ENCODE peak calls at places on chromosomes 11 and 22, in four cellular contexts. N is SK-N-SH, A is K562, S is HepG2. Y is an unnamed sample.

GRCh38 chr11:11534981-11535380 is 86.8 kb downstream of the GALNT18 start:
- DNase-seq in N (no peak), A (no peak), S (no peak), Y (no peak)

GRCh38 chr11:16126361-16126760 is 230.0 kb downstream of the SOX6 start:
- DNase-seq in N (peak), A (peak), S (peak), Y (no peak)

GRCh38 chr11:75525433-75526191 is at the start of gene GDPD5:
- DNase-seq in N (peak), A (peak), S (peak), Y (peak)

GRCh38 chr11:61693897-61694840 is 14.0 kb downstream of the DAGLA start:
- DNase-seq in N (no peak), A (no peak), S (peak), Y (no peak)

GRCh38 chr11:33344611-33345010 is 87.4 kb downstream of the HIPK3 start:
- DNase-seq in N (no peak), A (no peak), S (peak), Y (no peak)

GRCh38 chr11:18775492-18776292 is 15.9 kb downstream of the PTPN5 start:
- DNase-seq in N (peak), A (peak), S (peak), Y (peak)

GRCh38 chr22:50581950-50582561 is 593 bp downstream of the CHKB start:
- DNase-seq in N (no peak), A (no peak), S (no peak), Y (no peak)

GRCh38 chr11:102929966-102930365 is 25.6 kb downstream of the MMP13 start:
- DNase-seq in N (no peak), A (no peak), S (no peak), Y (no peak)

GRCh38 chr11:17991799-17992433 is 20.9 kb downstream of the SERGEF start:
- DNase-seq in N (peak), A (peak), S (peak), Y (peak)

GRCh38 chr22:17922925-17923898 is 101.1 kb downstream of the MICAL3 start:
- DNase-seq in N (no peak), A (no peak), S (no peak), Y (no peak)

GRCh38 chr11:78203184-78203583 is 14.5 kb downstream of the USP35 start:
- DNase-seq in N (no peak), A (no peak), S (no peak), Y (no peak)

GRCh38 chr11:119339581-119340334 is 925 bp downstream of the C1QTNF5 start:
- DNase-seq in N (peak), A (peak), S (peak), Y (peak)

GRCh38 chr11:73323464-73323863 is 15.4 kb downstream of the ARHGEF17 start:
- DNase-seq in N (peak), A (no peak), S (peak), Y (peak)

GRCh38 chr11:4672470-4672869 is 25.2 kb downstream of the OR51E2 start:
- DNase-seq in N (no peak), A (no peak), S (no peak), Y (no peak)

GRCh38 chr11:126456783-126457542 is 101.5 kb downstream of the ST3GAL4 start:
- DNase-seq in N (peak), A (no peak), S (no peak), Y (no peak)

GRCh38 chr11:118060081-118060661 is 16.7 kb upstream of the TMPRSS4 start:
- DNase-seq in N (no peak), A (no peak), S (no peak), Y (no peak)

GRCh38 chr11:34343153-34343552 is 14.7 kb downstream of the ABTB2 start:
- DNase-seq in N (no peak), A (no peak), S (no peak), Y (no peak)

GRCh38 chr11:70060611-70061293 is 17.4 kb upstream of the ANO1 start:
- DNase-seq in N (no peak), A (no peak), S (no peak), Y (no peak)

GRCh38 chr11:59175104-59175503 is 3.2 kb downstream of the DTX4 start:
- DNase-seq in N (no peak), A (no peak), S (no peak), Y (no peak)

GRCh38 chr11:117970400-117971024 is 15.7 kb upstream of the IL10RA start:
- DNase-seq in N (no peak), A (no peak), S (no peak), Y (no peak)

GRCh38 chr11:10622957-10623787 is 54.7 kb upstream of the LYVE1 start:
- DNase-seq in N (no peak), A (peak), S (no peak), Y (no peak)

GRCh38 chr11:78954261-78954660 is 379.6 kb upstream of the NARS2 start:
- DNase-seq in N (no peak), A (no peak), S (no peak), Y (no peak)

GRCh38 chr11:94961255-94961654 is 12.1 kb downstream of the CWC15 start:
- DNase-seq in N (no peak), A (no peak), S (no peak), Y (no peak)

GRCh38 chr22:28710112-28710888 is 30.7 kb upstream of the TTC28 start:
- DNase-seq in N (peak), A (no peak), S (peak), Y (no peak)

GRCh38 chr11:134071306-134071705 is 2.4 kb downstream of the JAM3 start:
- DNase-seq in N (no peak), A (no peak), S (no peak), Y (no peak)

GRCh38 chr11:12088047-12088481 is 22.3 kb upstream of the MICAL2 start:
- DNase-seq in N (no peak), A (peak), S (no peak), Y (no peak)

GRCh38 chr11:13772223-13773046 is 104.0 kb downstream of the FAR1 start:
- DNase-seq in N (peak), A (peak), S (peak), Y (no peak)

GRCh38 chr22:35307892-35308291 is 8.2 kb downstream of the TOM1 start:
- DNase-seq in N (no peak), A (no peak), S (no peak), Y (no peak)

GRCh38 chr11:105862736-105863367 is 159.2 kb downstream of the MSANTD4 start:
- DNase-seq in N (peak), A (peak), S (peak), Y (no peak)

GRCh38 chr11:130999992-131000770 is 83.9 kb upstream of the SNX19 start:
- DNase-seq in N (no peak), A (no peak), S (peak), Y (no peak)

GRCh38 chr11:76744186-76745058 is 38.7 kb upstream of the TSKU start:
- DNase-seq in N (peak), A (peak), S (no peak), Y (no peak)
- TF ChIP-seq FOXJ3 in N (no peak), A (no peak), S (no peak), Y (no peak)

DNA sequence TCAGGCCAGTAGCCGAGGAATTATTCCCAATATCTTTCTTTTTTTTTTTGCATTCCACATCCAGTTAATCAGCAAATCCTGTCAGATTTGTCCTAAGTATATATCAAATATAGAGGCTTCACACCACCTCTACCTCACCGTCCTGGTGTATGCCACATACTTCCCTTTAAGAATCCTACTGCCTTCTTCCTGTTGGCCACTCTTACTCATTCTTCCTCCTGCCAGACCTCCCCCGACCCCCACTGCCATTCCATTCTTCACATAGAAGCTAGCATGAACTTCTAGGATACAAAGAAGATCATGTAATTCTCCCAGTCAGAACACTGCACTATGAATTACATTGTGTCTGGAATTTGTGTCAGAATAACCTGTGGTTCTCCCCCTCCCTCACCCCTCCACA is 89.5 kb downstream of the TRIM44 start:
- DNase-seq in N (no peak), A (no peak), S (no peak), Y (no peak)
- TF ChIP-seq USF2 in N (no peak), A (no peak), S (no peak), Y (no peak)

DNA sequence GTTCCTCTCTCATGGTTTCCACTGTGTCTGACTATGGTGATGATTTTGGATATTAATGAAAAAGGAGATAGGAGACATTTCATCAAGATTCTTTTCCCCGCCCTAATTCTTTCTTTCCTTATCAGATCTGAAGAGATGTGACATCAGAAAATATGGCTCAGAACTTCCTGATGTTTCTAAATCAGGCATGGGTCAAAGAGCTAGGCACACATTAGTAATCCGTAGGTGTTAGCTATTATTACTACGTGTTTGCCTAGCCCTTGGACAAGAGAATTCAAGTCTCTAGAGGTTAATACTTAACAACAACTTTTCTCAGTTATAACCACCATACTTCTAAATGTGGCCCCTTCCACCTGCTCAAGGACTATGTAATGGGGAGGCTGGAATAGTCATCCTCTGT is 5.8 kb downstream of the JOSD1 start:
- DNase-seq in N (no peak), A (no peak), S (no peak), Y (no peak)
- TF ChIP-seq FOXJ3 in N (no peak), A (no peak), S (no peak), Y (no peak)

GRCh38 chr11:96317576-96317975 is 25.4 kb downstream of the MAML2 start:
- DNase-seq in N (no peak), A (no peak), S (no peak), Y (no peak)
- TF ChIP-seq USF2 in N (no peak), A (no peak), S (no peak), Y (no peak)

GRCh38 chr11:109012996-109013395 is 348.1 kb downstream of the DDX10 start:
- DNase-seq in N (no peak), A (no peak), S (no peak), Y (no peak)
- TF ChIP-seq FOXJ3 in N (no peak), A (no peak), S (no peak), Y (no peak)

GRCh38 chr11:116166788-116167465 is 605.9 kb downstream of the BUD13 start:
- DNase-seq in N (no peak), A (no peak), S (no peak), Y (no peak)

GRCh38 chr11:116164843-116165242 is 607.9 kb downstream of the BUD13 start:
- DNase-seq in N (no peak), A (no peak), S (no peak), Y (no peak)

GRCh38 chr11:116162086-116162485 is 610.7 kb downstream of the BUD13 start:
- DNase-seq in N (no peak), A (no peak), S (no peak), Y (no peak)

GRCh38 chr11:116167706-116168458 is 604.9 kb downstream of the BUD13 start:
- DNase-seq in N (no peak), A (no peak), S (no peak), Y (no peak)

DNA sequence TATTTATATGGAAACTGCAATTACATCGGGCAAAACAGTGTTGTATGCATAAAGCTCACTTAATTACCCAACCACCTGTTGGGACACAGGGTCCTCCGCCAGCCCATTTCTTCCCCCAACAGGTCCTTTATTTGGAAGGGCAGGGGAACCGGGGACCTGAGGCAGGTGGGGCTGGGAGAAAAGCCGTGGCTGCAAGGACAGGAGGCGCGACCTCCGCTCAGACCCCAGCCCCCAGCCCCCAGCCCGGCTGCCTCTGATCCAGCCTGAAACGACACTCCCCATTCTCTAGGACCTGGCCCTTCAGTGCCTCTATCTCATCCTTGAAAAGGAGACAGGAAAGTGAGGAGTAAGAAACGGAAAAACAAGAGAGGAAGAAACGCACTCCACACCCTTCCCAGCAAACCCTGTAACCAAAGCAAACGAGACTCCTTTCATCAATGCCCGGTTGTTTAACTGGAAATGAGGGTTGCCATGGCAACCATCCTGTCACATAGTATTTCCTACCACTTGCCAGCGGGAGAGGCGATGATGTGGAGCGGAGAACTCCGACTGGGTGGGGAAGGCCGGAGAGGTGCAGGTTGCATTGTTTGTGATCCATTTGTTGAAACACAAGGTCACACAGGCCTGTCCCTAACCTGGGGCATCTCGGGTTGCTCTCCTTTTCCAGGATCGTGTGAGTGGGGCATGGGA is 610.1 kb downstream of the BUD13 start:
- DNase-seq in N (no peak), A (no peak), S (no peak), Y (peak)
- TF ChIP-seq USF2 in N (no peak), A (no peak), S (no peak), Y (no peak)

DNA sequence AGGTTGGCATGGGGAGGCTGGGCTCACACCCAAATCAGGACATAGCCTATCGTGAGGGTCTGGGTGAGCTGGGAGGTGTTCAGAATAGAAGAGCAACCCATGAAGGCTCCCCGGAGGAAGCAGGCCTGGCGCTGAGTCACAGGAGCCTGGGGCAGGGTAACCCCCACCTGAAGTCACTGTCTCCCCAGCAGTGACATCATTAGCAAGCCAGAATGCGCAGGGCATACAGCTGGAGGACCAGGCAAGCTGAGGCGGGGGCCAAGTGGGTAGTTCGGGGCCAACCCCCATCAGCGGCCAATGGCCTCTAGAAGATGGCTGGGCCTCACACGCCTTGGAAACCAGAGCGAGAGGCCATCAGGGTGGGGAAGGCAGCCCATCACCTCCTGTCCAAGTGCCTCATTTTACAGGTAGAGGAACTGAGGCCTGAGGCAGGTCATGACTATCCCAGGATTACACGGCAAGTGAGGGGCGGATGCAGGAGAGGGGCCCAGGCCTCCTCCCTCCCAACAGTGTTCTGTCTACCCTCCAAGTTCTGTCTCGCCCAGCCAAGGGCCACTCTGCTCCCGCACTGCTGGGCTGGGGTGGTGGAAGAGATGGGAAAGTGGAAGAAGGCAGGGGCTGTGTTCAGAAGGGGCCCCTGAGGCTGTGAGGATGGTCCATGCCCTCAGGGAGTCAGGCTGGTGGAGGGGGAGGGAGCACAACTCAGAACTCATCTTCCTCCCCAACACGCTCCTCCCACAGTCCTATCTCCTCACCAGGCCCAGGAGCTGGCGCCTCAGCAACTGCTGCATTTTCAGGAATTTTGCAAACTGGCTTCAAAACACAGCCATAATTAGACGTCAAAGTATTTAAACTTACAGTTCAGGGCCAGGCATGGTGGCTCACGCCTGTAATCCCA is 24.6 kb downstream of the RPL3 start:
- DNase-seq in N (no peak), A (no peak), S (no peak), Y (no peak)
- TF ChIP-seq FOXJ3 in N (no peak), A (no peak), S (no peak), Y (no peak)